ENCODE peak calls at places on chromosomes 3 and 15, in five cellular contexts. K is neuronal stem cell, N is heart left ventricle, W is Panc1, Q is upper lobe of right lung. L is an unnamed sample.

GRCh38 chr3:188309437-188310269 is 155.7 kb downstream of the LPP start:
- DNase-seq in K (no peak), N (no peak), W (no peak), Q (no peak), L (no peak)

GRCh38 chr15:56913241-56913640 is 5.2 kb upstream of the TCF12 start:
- DNase-seq in K (no peak), N (no peak), W (no peak), Q (no peak), L (no peak)

GRCh38 chr3:6860911-6861330 is at the start of gene GRM7:
- DNase-seq in K (peak), N (no peak), W (no peak), Q (no peak), L (no peak)

GRCh38 chr3:189349772-189350171 is 178.0 kb downstream of the TPRG1 start:
- DNase-seq in K (no peak), N (no peak), W (no peak), Q (no peak), L (no peak)

GRCh38 chr15:67035886-67036285 is 29.5 kb upstream of the SMAD3 start:
- DNase-seq in K (no peak), N (no peak), W (no peak), Q (no peak), L (no peak)

GRCh38 chr15:37740623-37741141 is 193.8 kb upstream of the TMCO5A start:
- DNase-seq in K (no peak), N (no peak), W (no peak), Q (no peak), L (no peak)

GRCh38 chr3:14796403-14797077 is 22.2 kb upstream of the FGD5 start:
- DNase-seq in K (no peak), N (no peak), W (no peak), Q (peak), L (no peak)

GRCh38 chr15:26697913-26698312 is 75.0 kb downstream of the GABRB3 start:
- DNase-seq in K (no peak), N (no peak), W (no peak), Q (no peak), L (no peak)

GRCh38 chr3:171660126-171660661 is 150.1 kb downstream of the PLD1 start:
- DNase-seq in K (no peak), N (no peak), W (no peak), Q (no peak), L (no peak)

GRCh38 chr15:40412095-40412759 is 6.6 kb downstream of the IVD start:
- DNase-seq in K (no peak), N (no peak), W (no peak), Q (no peak), L (no peak)

GRCh38 chr3:60048447-60048848 is 998.6 kb upstream of the CFAP20DC start:
- DNase-seq in K (no peak), N (no peak), W (no peak), Q (no peak), L (no peak)

GRCh38 chr15:85623648-85624047 is 171.1 kb downstream of the KLHL25 start:
- DNase-seq in K (no peak), N (no peak), W (no peak), Q (no peak), L (no peak)

GRCh38 chr3:30455840-30456239 is 150.6 kb upstream of the TGFBR2 start:
- DNase-seq in K (no peak), N (no peak), W (no peak), Q (no peak), L (no peak)

GRCh38 chr3:43290961-43291360 is 4.6 kb downstream of the SNRK start:
- DNase-seq in K (no peak), N (no peak), W (no peak), Q (no peak), L (no peak)
- H3K4me3 ChIP-seq in K (no peak), N (no peak), W (no peak), Q (peak), L (peak)

GRCh38 chr15:95328559-95328958 is 1001.9 kb upstream of the NR2F2 start:
- DNase-seq in K (no peak), N (no peak), W (no peak), Q (no peak), L (no peak)

GRCh38 chr15:95329362-95329761 is 1001.1 kb upstream of the NR2F2 start:
- DNase-seq in K (no peak), N (no peak), W (no peak), Q (no peak), L (no peak)

GRCh38 chr15:95325763-95326688 is 1004.5 kb upstream of the NR2F2 start:
- DNase-seq in K (no peak), N (no peak), W (no peak), Q (no peak), L (no peak)

GRCh38 chr15:95326689-95327525 is 1003.6 kb upstream of the NR2F2 start:
- DNase-seq in K (no peak), N (peak), W (no peak), Q (no peak), L (no peak)

GRCh38 chr15:95327661-95328060 is 1002.8 kb upstream of the NR2F2 start:
- DNase-seq in K (no peak), N (no peak), W (no peak), Q (no peak), L (no peak)
- H3K27ac ChIP-seq in K (no peak), N (peak), W (no peak), Q (no peak), L (peak)

GRCh38 chr15:48177875-48178611 is at the start of gene MYEF2:
- DNase-seq in K (peak), N (peak), W (no peak), Q (peak), L (peak)

GRCh38 chr15:48176097-48176496 is 2.0 kb downstream of the MYEF2 start:
- DNase-seq in K (no peak), N (no peak), W (no peak), Q (no peak), L (no peak)

GRCh38 chr15:48177383-48177874 is 666 bp downstream of the MYEF2 start:
- DNase-seq in K (no peak), N (no peak), W (no peak), Q (no peak), L (no peak)

GRCh38 chr15:48176957-48177356 is 1.1 kb downstream of the MYEF2 start:
- DNase-seq in K (no peak), N (no peak), W (no peak), Q (no peak), L (no peak)

DNA sequence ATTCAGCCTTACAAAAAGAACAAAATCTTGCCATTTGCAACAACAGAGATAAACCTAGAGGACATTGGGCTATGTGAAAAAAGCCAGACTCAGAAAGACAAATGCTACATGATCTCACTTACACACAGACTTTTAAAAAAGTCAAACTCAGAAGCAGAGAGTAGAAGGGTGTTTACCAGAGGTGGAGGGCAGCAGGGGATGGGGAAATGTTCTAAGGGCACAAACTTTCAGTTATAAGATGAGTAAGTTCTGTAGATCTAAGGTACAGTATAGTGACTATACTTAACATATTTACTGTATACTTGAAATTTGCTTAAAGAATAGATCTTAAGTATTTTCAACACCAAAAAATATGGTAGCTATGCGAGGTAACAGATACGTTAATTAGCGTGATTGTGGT is 3.0 kb downstream of the MYEF2 start:
- DNase-seq in K (no peak), N (no peak), W (no peak), Q (no peak), L (no peak)
- H3K4me3 ChIP-seq in K (no peak), N (no peak), W (no peak), Q (no peak), L (no peak)

GRCh38 chr3:181935915-181936314 is 224.2 kb downstream of the SOX2 start:
- DNase-seq in K (no peak), N (no peak), W (no peak), Q (no peak), L (no peak)

GRCh38 chr3:181936774-181937173 is 225.0 kb downstream of the SOX2 start:
- DNase-seq in K (no peak), N (no peak), W (no peak), Q (no peak), L (no peak)

GRCh38 chr3:181941250-181941649 is 229.5 kb downstream of the SOX2 start:
- DNase-seq in K (no peak), N (no peak), W (no peak), Q (no peak), L (no peak)

GRCh38 chr3:181943285-181943684 is 231.6 kb downstream of the SOX2 start:
- DNase-seq in K (no peak), N (no peak), W (no peak), Q (no peak), L (no peak)

DNA sequence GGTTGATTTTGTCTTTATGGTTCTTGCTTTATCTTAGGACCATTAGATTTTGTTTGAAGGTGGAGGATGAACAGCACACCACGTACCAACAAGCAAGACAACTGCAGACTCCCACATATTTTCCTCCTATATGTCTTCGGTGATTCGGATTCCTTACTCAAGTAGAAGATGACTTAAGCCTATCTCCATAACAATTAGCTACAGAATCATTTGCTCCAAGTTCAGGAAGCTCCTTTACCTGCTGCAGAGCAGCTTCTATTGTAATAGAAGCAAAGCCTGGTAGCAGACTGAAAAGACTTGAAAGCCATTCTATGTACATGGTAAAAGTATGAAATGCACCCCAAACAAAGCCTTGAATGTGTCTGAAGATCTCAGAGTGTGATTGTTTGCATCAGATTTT is 229.0 kb downstream of the SOX2 start:
- DNase-seq in K (no peak), N (no peak), W (no peak), Q (no peak), L (no peak)
- H3K27ac ChIP-seq in K (no peak), N (no peak), W (no peak), Q (no peak), L (no peak)

GRCh38 chr3:126982125-126982521 is 792 bp upstream of the PLXNA1 start:
- DNase-seq in K (no peak), N (no peak), W (no peak), Q (no peak), L (no peak)
- H3K4me3 ChIP-seq in K (peak), N (peak), W (peak), Q (peak), L (peak)

L was measured in heart right ventricle.